ENCODE peak calls at places on chromosomes 6 and 20, in eight cellular contexts. X is A549, R is HCT116, Y is GM23338, S is SK-N-SH, C is HepG2, T is K562, E is GM12878. B is an unnamed sample.

GRCh38 chr6:108165714-108166663 is at the start of gene NR2E1:
- DNase-seq in Y (peak; percentile 84), S (peak; percentile 70), C (no peak), R (no peak), X (peak; percentile 3), E (no peak), T (no peak), B (no peak)

GRCh38 chr6:46921731-46922130 is at the start of gene ADGRF5:
- DNase-seq in R (no peak), E (no peak), C (no peak), T (no peak), X (no peak), Y (no peak), S (no peak), B (no peak)

GRCh38 chr6:36769676-36770499 is 69.4 kb downstream of the CPNE5 start:
- DNase-seq in E (no peak), R (no peak), S (no peak), Y (no peak), C (no peak), T (peak; percentile 34), X (no peak), B (no peak)

GRCh38 chr20:53081916-53082863 is 110.0 kb downstream of the TSHZ2 start:
- DNase-seq in X (no peak), R (no peak), S (no peak), Y (no peak), E (no peak), C (peak; percentile 95), T (no peak), B (no peak)

GRCh38 chr6:155001482-155001881 is 6.4 kb downstream of the TIAM2 start:
- DNase-seq in C (peak; percentile 36), Y (no peak), S (no peak), T (no peak), R (no peak), E (no peak), X (no peak), B (no peak)

GRCh38 chr6:156848533-156848932 is 71.4 kb downstream of the ARID1B start:
- DNase-seq in S (peak; percentile 80), X (no peak), R (no peak), C (no peak), Y (no peak), T (peak; percentile 66), E (no peak), B (no peak)

GRCh38 chr20:17228624-17229061 is 1.8 kb downstream of the PCSK2 start:
- DNase-seq in R (no peak), E (no peak), X (no peak), T (peak; percentile 1), Y (peak; percentile 67), S (peak; percentile 1), C (no peak), B (no peak)

GRCh38 chr6:25942561-25943147 is 12.2 kb upstream of the SLC17A2 start:
- DNase-seq in E (no peak), Y (peak; percentile 34), S (peak; percentile 25), T (peak; percentile 58), R (peak; percentile 48), C (peak; percentile 76), X (peak; percentile 64), B (peak; percentile 42)

GRCh38 chr6:74534485-74535211 is 671.2 kb downstream of the COL12A1 start:
- DNase-seq in R (peak; percentile 19), C (peak; percentile 99), T (no peak), Y (no peak), X (peak; percentile 90), E (no peak), S (no peak), B (peak; percentile 52)

DNA sequence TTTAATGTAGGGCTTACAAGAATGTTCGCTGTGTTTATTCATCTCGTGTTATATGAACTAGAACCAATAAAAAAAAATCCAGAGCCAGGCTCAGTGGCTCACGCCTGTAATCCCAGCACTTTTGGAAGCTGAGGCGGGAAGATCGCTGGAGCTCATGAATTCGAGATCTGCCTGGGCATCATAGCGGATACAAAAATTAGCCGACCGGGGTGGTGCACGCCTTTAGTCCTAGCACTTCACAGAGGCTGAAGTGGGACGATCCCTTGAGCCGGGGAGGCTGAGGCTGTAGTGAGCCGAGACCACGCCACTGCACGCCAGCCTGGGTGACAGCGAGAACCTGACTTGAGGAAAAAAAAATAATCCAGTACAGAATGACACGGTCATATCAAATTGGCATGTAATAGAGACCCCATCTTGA is 46.2 kb downstream of the OR2B2 start:
- DNase-seq in E (no peak), T (peak; percentile 47), R (no peak), X (peak; percentile 23), S (no peak), C (no peak), Y (peak; percentile 67), B (no peak)
- TF ChIP-seq REST in E (no peak), T (no peak), R (no peak), X (no peak), S (no peak), C (no peak), Y (no peak), B (peak; percentile 8)

DNA sequence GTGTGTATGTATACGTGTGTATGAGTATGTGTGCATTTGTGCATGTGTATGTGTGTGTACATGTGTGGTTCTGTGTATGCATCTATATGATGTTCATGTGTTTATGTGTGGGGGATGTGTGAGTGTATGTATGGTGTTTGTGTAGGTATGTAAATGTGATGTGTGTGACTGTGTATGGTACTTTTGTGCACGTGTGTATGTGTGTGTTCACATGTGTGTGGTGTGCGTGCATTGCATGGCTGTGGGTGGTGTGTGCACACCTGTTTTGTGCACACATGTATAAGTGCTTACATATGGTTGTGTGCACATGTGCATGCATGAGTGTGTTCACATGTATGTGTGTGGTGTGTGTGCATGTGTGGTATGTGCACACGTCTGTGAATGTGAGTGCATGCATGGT is 6.2 kb downstream of the THBS2 start:
- DNase-seq in S (no peak), Y (no peak), C (no peak), R (no peak), E (no peak), X (no peak), T (no peak), B (no peak)
- H3K4me3 ChIP-seq in S (no peak overlapping the region), Y (no peak overlapping the region), C (no peak overlapping the region), R (no peak overlapping the region), E (no peak overlapping the region), X (no peak overlapping the region), T (no peak overlapping the region), B (no peak overlapping the region)

DNA sequence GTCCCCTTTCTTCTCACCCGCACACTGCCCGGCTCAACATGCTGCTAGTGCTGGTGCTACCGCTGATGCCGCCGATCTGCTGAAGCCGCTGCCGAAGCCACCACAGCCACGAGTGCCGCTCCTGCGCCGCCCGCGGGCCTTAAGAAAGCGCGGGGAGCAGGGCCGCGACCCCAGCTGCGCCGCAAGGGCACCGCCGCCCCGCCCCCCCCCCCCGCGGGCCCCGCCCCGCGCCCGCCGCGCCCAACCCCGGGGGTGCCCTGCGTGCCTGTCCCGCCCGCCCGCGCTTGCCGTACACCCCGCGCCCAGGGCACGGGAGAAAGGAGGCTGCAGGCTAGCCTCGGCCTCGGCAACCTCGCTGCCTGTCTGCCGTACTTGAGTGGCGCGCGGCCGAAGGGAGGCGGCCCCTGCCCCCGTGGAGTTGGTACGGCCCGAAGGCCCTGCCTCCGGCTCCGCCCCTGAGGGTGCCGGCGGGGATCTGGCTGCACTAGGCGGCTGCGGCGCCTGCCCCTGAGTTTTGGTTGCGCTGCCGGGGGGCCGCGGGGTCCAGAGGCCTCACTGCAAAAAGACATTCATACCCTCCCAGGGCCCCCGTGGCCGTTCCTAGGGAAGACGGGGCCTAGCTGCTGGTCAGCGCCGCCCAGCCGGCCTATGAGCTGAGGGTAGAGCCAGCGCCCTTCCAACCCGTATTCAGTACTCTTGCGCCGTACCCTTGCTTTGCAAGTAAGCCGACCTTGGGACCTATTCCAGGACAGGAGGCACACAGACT is at the start of gene SOD2:
- DNase-seq in C (peak; percentile 89), R (peak; percentile 61), X (peak; percentile 79), T (peak; percentile 90), S (peak; percentile 93), E (no peak), Y (peak; percentile 90), B (no peak)
- H3K4me1 ChIP-seq in C (peaks cover 52% of the 10 kb centered on the region), R (peaks cover 26% of the 10 kb centered on the region), X (peaks cover 20% of the 10 kb centered on the region), T (peaks cover 19% of the 10 kb centered on the region), S (peaks cover 5% of the 10 kb centered on the region), E (peaks cover 10% of the 10 kb centered on the region), Y (peaks cover 18% of the 10 kb centered on the region), B (peaks cover 21% of the 10 kb centered on the region)

GRCh38 chr20:23100754-23101107 is 14.6 kb upstream of the CD93 start:
- DNase-seq in X (no peak), T (no peak), E (no peak), Y (no peak), R (no peak), C (no peak), S (no peak), B (no peak)
- TF ChIP-seq REST in X (no peak), T (no peak), E (no peak), Y (no peak), R (no peak), C (no peak), S (no peak), B (no peak)

GRCh38 chr6:122789078-122789861 is at the start of gene SMPDL3A:
- DNase-seq in X (peak; percentile 73), S (peak; percentile 69), E (no peak), Y (peak; percentile 87), R (peak; percentile 57), C (peak; percentile 76), T (peak; percentile 60), B (peak; percentile 72)

GRCh38 chr6:122788663-122789062 is 395 bp upstream of the SMPDL3A start:
- DNase-seq in X (no peak), C (no peak), S (no peak), Y (peak; percentile 13), T (no peak), R (no peak), E (no peak), B (no peak)

GRCh38 chr6:122790740-122791679 is 2.0 kb downstream of the SMPDL3A start:
- DNase-seq in C (peak; percentile 86), T (peak; percentile 2), S (no peak), E (no peak), Y (peak; percentile 20), R (no peak), X (no peak), B (peak; percentile 35)

GRCh38 chr6:122788208-122788607 is 850 bp upstream of the SMPDL3A start:
- DNase-seq in T (no peak), Y (peak; percentile 17), C (no peak), E (no peak), R (no peak), X (no peak), S (no peak), B (no peak)

DNA sequence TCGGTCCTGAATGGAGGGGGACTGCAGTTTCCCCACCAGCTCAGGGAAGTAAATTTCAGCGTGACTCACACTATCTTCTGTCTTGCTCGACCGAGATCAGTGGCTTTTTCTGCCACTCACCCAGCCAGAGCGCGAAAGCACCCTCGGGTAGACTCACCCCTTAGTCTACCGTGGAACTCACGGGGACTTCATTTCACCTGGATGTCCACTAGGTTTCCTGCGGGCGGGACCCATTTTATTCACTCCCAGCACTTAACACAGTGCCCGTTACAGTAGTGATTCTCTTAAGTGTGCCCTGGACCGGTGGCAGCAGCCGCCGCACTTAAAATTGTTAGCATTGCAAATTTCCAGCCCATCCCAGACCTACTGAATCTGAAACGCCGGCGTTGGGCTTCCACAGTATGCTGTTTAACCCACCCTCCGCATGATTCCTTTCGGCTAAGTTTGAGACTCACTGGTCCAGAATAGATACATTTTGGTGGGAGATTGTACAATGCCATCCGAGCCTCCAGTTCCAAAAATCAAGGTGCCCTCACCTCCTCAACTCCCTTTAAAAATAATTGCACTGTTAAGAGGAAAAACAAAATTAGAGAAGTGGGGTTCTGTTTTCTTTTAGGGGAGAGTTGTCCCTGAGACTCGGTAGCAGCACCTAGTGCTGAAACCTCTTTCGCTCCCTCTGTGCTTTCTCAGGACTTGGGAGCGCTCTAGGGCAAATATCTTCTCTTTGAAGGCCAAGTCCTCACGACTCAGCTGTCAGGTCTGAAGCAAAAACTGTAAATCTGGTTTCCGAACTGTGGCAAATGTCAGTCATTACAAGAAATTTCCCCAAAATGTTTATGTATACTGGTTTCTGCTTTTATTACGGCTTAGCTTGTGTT is 1.0 kb downstream of the SMPDL3A start:
- DNase-seq in Y (peak; percentile 70), C (no peak), R (no peak), X (no peak), S (peak; percentile 34), E (no peak), T (peak; percentile 30), B (peak; percentile 18)
- H3K4me3 ChIP-seq in Y (peak overlapping the region; percentile 83), C (peak overlapping the region; percentile 77), R (peak overlapping the region; percentile 68), X (peak overlapping the region; percentile 51), S (peak overlapping the region; percentile 82), E (peak overlapping the region; percentile 15), T (peak overlapping the region; percentile 70), B (peak overlapping the region; percentile 65)